ENCODE peak calls at places on chromosomes 2 and 18, in six cellular contexts. H, N, T, J, O and L are unnamed samples.

GRCh38 chr2:48738806-48739205 is 16.7 kb downstream of the LHCGR start:
- DNase-seq in H (no peak), N (no peak), T (no peak), J (no peak), O (no peak), L (no peak)

GRCh38 chr18:61597321-61597720 is 264.1 kb downstream of the CDH20 start:
- DNase-seq in H (no peak), N (no peak), T (no peak), J (no peak), O (no peak), L (no peak)

GRCh38 chr2:3654464-3655225 is 3.4 kb upstream of the ALLC start:
- DNase-seq in H (no peak), N (no peak), T (no peak), J (no peak), O (no peak), L (no peak)

GRCh38 chr2:190820416-190820815 is 60.2 kb upstream of the GLS start:
- DNase-seq in H (no peak), N (no peak), T (no peak), J (no peak), O (no peak), L (no peak)

GRCh38 chr2:172087780-172088244 is 2.5 kb downstream of the DLX1 start:
- DNase-seq in H (peak; percentile 34), N (no peak), T (no peak), J (no peak), O (no peak), L (no peak)

GRCh38 chr18:22695674-22696073 is 237.5 kb upstream of the RBBP8 start:
- DNase-seq in H (no peak), N (no peak), T (no peak), J (no peak), O (no peak), L (no peak)

GRCh38 chr2:177929662-177930522 is 142.7 kb downstream of the PDE11A start:
- DNase-seq in H (no peak), N (no peak), T (no peak), J (no peak), O (no peak), L (no peak)

GRCh38 chr2:95377216-95377530 is 25.3 kb upstream of the FAHD2A start:
- DNase-seq in H (no peak), N (no peak), T (no peak), J (no peak), O (no peak), L (no peak)

GRCh38 chr2:131094655-131095281 is 1.5 kb upstream of the FAM168B start:
- DNase-seq in H (no peak), N (no peak), T (no peak), J (no peak), O (no peak), L (no peak)

GRCh38 chr2:205700331-205701132 is 18.2 kb downstream of the NRP2 start:
- DNase-seq in H (no peak), N (no peak), T (no peak), J (no peak), O (no peak), L (no peak)

GRCh38 chr2:205409403-205409802 is 272.9 kb upstream of the NRP2 start:
- DNase-seq in H (no peak), N (no peak), T (no peak), J (no peak), O (no peak), L (no peak)

GRCh38 chr2:105320651-105321215 is 8.8 kb downstream of the TGFBRAP1 start:
- DNase-seq in H (no peak), N (no peak), T (no peak), J (no peak), O (no peak), L (no peak)

GRCh38 chr18:50986360-50987087 is 18.7 kb downstream of the ELAC1 start:
- DNase-seq in H (no peak), N (no peak), T (no peak), J (no peak), O (no peak), L (no peak)

GRCh38 chr2:190634381-190634780 is 14.5 kb upstream of the NAB1 start:
- DNase-seq in H (no peak), N (no peak), T (no peak), J (no peak), O (no peak), L (no peak)

GRCh38 chr2:72138011-72138881 is 9.4 kb downstream of the CYP26B1 start:
- DNase-seq in H (no peak), N (no peak), T (no peak), J (no peak), O (no peak), L (no peak)

GRCh38 chr18:73807551-73808192 is 340.0 kb downstream of the FBXO15 start:
- DNase-seq in H (no peak), N (no peak), T (no peak), J (no peak), O (no peak), L (no peak)

GRCh38 chr18:64639536-64639935 is 490.6 kb upstream of the LINC00305 start:
- DNase-seq in H (no peak), N (no peak), T (no peak), J (no peak), O (no peak), L (no peak)

GRCh38 chr2:10798783-10799182 is 13.8 kb downstream of the PDIA6 start:
- DNase-seq in H (no peak), N (no peak), T (no peak), J (no peak), O (no peak), L (no peak)

GRCh38 chr2:182182436-182182835 is 196.8 kb downstream of the PPP1R1C start:
- DNase-seq in H (no peak), N (no peak), T (no peak), J (no peak), O (no peak), L (no peak)